ENCODE peak calls at places on chromosomes 6 and 20, in five cellular contexts. V is GM03348, T is cardiac fibroblast, P is 8988T, C is tibial nerve. Z is an unnamed sample.

GRCh38 chr20:51493346-51493791 is 49.1 kb downstream of the NFATC2 start:
- DNase-seq in C (no peak), V (no peak), P (no peak), T (no peak), Z (no peak)

GRCh38 chr6:77368660-77369313 is 94.5 kb downstream of the HTR1B start:
- DNase-seq in T (peak), C (no peak), P (no peak), V (peak), Z (peak)

GRCh38 chr6:14652536-14652935 is 535.0 kb downstream of the CD83 start:
- DNase-seq in T (no peak), P (no peak), C (no peak), V (no peak), Z (no peak)

GRCh38 chr6:155084431-155085123 is 89.5 kb downstream of the TIAM2 start:
- DNase-seq in T (peak), C (no peak), V (no peak), P (no peak), Z (peak)

GRCh38 chr6:41527721-41528408 is 18.3 kb upstream of the FOXP4 start:
- DNase-seq in T (peak), V (peak), P (no peak), C (no peak), Z (peak)

GRCh38 chr20:53448875-53449274 is 144.8 kb downstream of the ZNF217 start:
- DNase-seq in V (no peak), T (no peak), C (no peak), P (no peak), Z (no peak)

GRCh38 chr20:13800728-13801134 is 15.9 kb downstream of the NDUFAF5 start:
- DNase-seq in T (peak), V (peak), P (no peak), C (peak), Z (peak)

GRCh38 chr6:27599859-27600532 is 127.1 kb upstream of the ZNF184 start:
- DNase-seq in P (no peak), C (no peak), T (no peak), V (no peak), Z (no peak)

GRCh38 chr20:50399003-50399916 is 110.9 kb upstream of the PTPN1 start:
- DNase-seq in T (no peak), P (no peak), V (peak), C (no peak), Z (no peak)

GRCh38 chr6:19369770-19370169 is 467.4 kb upstream of the ID4 start:
- DNase-seq in T (no peak), C (no peak), V (no peak), P (no peak), Z (peak)

GRCh38 chr6:135230702-135231468 is 49.8 kb downstream of the MYB start:
- DNase-seq in V (no peak), P (no peak), C (no peak), T (peak), Z (peak)

GRCh38 chr20:56735087-56735642 is 106.1 kb downstream of the TFAP2C start:
- DNase-seq in P (no peak), T (no peak), C (no peak), V (no peak), Z (no peak)

GRCh38 chr6:163263196-163263595 is 151.3 kb upstream of the QKI start:
- DNase-seq in V (no peak), C (peak), T (peak), P (no peak), Z (peak)

GRCh38 chr20:62030834-62031434 is 34.7 kb downstream of the TAF4 start:
- DNase-seq in V (no peak), P (no peak), C (no peak), T (no peak), Z (no peak)

GRCh38 chr6:12472601-12473038 is 182.5 kb downstream of the EDN1 start:
- DNase-seq in P (no peak), T (peak), C (no peak), V (peak), Z (peak)